ENCODE peak calls at places on chromosome 5, in four cellular contexts. M is mammary epithelial cell, J is endodermal cell, P is IMR-90. T is an unnamed sample. For H3K9me3, the result is how much of the 10 kb centered on the place peaks cover.

GRCh38 chr5:168737066-168737465 is 157.9 kb upstream of the PANK3 start:
- DNase-seq in M (no peak), J (no peak), P (no peak), T (no peak)

GRCh38 chr5:105840800-105841199 is 1829.9 kb downstream of the EFNA5 start:
- DNase-seq in M (no peak), J (no peak), P (no peak), T (no peak)

GRCh38 chr5:36945687-36946086 is 69.1 kb downstream of the NIPBL start:
- DNase-seq in M (no peak), J (no peak), P (no peak), T (no peak)

GRCh38 chr5:109328626-109329025 is 81.1 kb downstream of the PJA2 start:
- DNase-seq in M (peak), J (no peak), P (peak), T (peak)

GRCh38 chr5:93378073-93378472 is 202.9 kb downstream of the NR2F1-AS1 start:
- DNase-seq in M (peak), J (no peak), P (peak), T (peak)

GRCh38 chr5:74367931-74368330 is 272.6 kb downstream of the ENC1 start:
- DNase-seq in M (no peak), J (no peak), P (no peak), T (no peak)

GRCh38 chr5:132180134-132180745 is 47.4 kb downstream of the P4HA2 start:
- DNase-seq in M (peak), J (peak), P (peak), T (peak)

GRCh38 chr5:102561894-102562760 is 63.3 kb upstream of the SLCO6A1 start:
- DNase-seq in M (peak), J (peak), P (peak), T (peak)

GRCh38 chr5:82325155-82325554 is 47.0 kb upstream of the RPS23 start:
- DNase-seq in M (no peak), J (no peak), P (no peak), T (no peak)

GRCh38 chr5:100790951-100791350 is 112.1 kb downstream of the ST8SIA4 start:
- DNase-seq in M (peak), J (no peak), P (no peak), T (no peak)
- H3K9ac ChIP-seq in M (no peak), J (no peak), P (no peak), T (no peak)

DNA sequence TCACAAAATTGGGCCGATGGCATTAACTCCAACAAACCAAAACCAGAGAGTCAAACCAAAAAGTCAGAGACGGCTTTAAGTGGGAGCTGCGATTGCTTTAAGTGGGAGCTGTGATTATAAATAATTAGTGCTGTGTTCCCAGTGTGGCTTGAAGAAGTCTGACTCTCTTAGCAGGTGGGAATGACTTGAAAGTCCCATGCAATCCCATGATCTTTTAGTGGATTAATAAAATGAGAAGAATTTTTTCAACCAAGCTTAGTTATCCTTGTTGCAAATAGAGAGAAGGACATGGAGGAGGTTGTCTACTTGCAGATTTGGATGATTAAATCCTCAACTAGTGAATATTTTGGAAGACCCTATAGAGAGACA is 68.5 kb downstream of the MYO10 start:
- DNase-seq in M (no peak), J (no peak), P (no peak), T (no peak)
- H3K9me3 ChIP-seq in M (under half), J (under half), P (under half), T (under half)

GRCh38 chr5:172904312-172904642 is 54.9 kb upstream of the RPL26L1 start:
- DNase-seq in M (no peak), J (no peak), P (no peak), T (no peak)
- H3K9ac ChIP-seq in M (peak), J (peak), P (peak), T (peak)

GRCh38 chr5:142612388-142612787 is 73.5 kb downstream of the FGF1 start:
- DNase-seq in M (no peak), J (no peak), P (no peak), T (no peak)

GRCh38 chr5:142608094-142608493 is 77.8 kb downstream of the FGF1 start:
- DNase-seq in M (no peak), J (no peak), P (no peak), T (no peak)

GRCh38 chr5:142611154-142611553 is 74.7 kb downstream of the FGF1 start:
- DNase-seq in M (peak), J (peak), P (peak), T (peak)

GRCh38 chr5:142609142-142609541 is 76.7 kb downstream of the FGF1 start:
- DNase-seq in M (no peak), J (no peak), P (no peak), T (no peak)

DNA sequence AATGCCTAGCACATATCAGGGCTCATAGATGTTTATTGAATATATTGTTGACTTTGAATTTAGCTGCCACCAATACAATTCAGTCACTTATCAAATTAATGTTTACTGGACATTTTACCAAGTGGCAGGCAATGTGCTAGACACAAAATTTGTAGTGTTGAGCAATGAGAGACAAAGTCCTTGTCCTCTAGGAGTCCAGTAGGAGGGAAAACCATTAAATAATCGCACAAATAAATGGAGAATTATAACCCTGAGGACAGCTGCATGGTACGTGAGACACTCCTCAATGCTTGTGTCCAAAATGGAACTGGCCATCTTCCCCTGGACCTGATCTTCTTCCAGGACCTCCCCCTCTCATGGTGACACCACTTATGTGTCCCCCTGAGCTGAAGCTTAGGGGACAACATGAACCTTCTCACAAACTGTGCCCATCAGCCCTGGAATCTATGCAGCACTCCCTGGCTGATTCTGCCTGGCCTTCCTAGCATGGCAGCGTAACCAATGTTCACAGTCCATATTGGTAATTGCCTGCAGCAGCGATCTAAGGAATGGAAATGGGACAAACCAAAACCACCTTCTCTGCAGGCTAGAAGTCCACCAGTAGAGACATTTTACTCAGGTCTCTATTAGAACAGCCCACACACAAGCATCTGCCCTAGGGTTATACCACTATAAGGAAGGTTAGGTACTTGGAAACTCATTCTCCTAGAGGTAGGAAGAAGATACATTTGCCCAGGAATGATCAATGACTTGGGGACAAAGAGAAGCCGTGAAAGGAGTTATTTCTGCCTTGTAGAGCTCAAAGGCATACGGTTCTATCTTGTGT is 75.5 kb downstream of the FGF1 start:
- DNase-seq in M (no peak), J (no peak), P (no peak), T (no peak)
- H3K9me3 ChIP-seq in M (under half), J (under half), P (under half), T (under half)

GRCh38 chr5:1390861-1391600 is 46.1 kb upstream of the CLPTM1L start:
- DNase-seq in M (no peak), J (no peak), P (no peak), T (no peak)
- H3K9ac ChIP-seq in M (no peak), J (no peak), P (no peak), T (no peak)

DNA sequence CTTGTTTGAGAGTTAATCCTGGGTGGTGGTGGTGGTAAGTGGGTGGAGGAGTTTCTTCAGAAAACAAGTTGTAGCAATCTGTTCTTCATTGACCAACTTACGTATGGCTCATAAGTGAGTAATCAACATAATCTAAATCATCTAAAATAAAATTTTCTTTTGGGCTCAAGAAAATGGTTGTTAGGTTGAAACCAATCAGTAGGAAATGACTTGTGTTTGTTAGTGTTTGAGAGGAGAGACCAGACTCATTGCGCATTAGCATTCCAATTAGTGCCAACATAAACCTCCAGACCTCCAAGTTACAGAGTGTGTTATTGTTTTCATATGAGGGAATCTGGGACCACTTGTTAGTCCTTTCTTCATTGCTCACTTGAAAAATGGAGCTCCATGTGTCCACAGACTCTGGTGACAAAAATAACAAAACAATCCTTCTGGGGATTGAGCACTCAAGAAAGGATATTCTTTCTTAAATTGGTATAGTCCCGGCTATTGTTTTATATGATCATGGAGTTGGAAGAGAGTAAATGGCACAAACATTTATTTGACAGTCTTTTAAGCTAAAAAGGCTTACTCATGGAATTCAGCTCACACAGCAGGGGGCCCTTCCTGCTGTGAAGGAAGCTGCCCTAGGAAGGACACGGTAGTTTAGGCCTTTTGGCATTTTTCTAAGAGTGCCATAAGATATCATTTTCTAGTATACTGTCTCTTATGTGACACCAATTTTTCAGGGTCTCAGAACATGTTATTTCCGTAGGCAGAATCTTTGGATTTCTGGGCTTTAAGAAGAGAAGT is 441.1 kb downstream of the EBF1 start:
- DNase-seq in M (no peak), J (peak), P (peak), T (no peak)
- H3K9me3 ChIP-seq in M (under half), J (under half), P (under half), T (under half)

T was measured in PC-3.